ENCODE peak calls at places on chromosomes 4 and X, in seven cellular contexts. V is IMR-90, T is trophoblast cell, Q is H9, M is neuronal stem cell, H is mesendoderm, Y is H1. A is an unnamed sample.

GRCh38 chr4:23857353-23857752 is 32.5 kb downstream of the PPARGC1A start:
- DNase-seq in Y (no peak), Q (no peak), M (no peak), T (no peak), H (no peak), V (peak), A (peak)

GRCh38 chrX:46754450-46755075 is 4.4 kb downstream of the SLC9A7 start:
- DNase-seq in M (no peak), V (no peak), H (no peak), Q (peak), Y (no peak), T (peak), A (no peak)

GRCh38 chrX:47179221-47179927 is 14.3 kb upstream of the UBA1 start:
- DNase-seq in V (no peak), Y (no peak), M (no peak), H (no peak), T (no peak), Q (no peak), A (no peak)

GRCh38 chr4:92969650-92970370 is 666.0 kb downstream of the GRID2 start:
- DNase-seq in Q (no peak), H (peak), Y (no peak), V (peak), M (no peak), T (peak), A (peak)

GRCh38 chr4:68175562-68176155 is 46.0 kb upstream of the TMPRSS11F start:
- DNase-seq in T (peak), Y (no peak), H (peak), M (peak), V (peak), Q (peak), A (peak)

GRCh38 chr4:101420661-101421060 is 73.3 kb upstream of the PPP3CA start:
- DNase-seq in M (no peak), T (peak), Q (no peak), Y (no peak), H (no peak), V (peak), A (peak)

GRCh38 chrX:53300157-53300556 is 18.8 kb upstream of the IQSEC2 start:
- DNase-seq in Y (no peak), Q (no peak), V (no peak), T (no peak), H (no peak), M (no peak), A (no peak)

GRCh38 chrX:100263650-100264049 is 146.4 kb downstream of the PCDH19 start:
- DNase-seq in H (no peak), V (no peak), T (no peak), Q (no peak), Y (no peak), M (no peak), A (no peak)

GRCh38 chrX:29388509-29388908 is 801.3 kb downstream of the IL1RAPL1 start:
- DNase-seq in H (no peak), V (no peak), Q (no peak), M (no peak), Y (no peak), T (no peak), A (no peak)

GRCh38 chrX:114797494-114797893 is 213.6 kb downstream of the HTR2C start:
- DNase-seq in T (no peak), Y (no peak), M (no peak), V (no peak), H (no peak), Q (no peak), A (no peak)

GRCh38 chr4:156829194-156829593 is 142.4 kb downstream of the PDGFC start:
- DNase-seq in V (peak), Y (no peak), T (peak), Q (no peak), M (no peak), H (no peak), A (no peak)

GRCh38 chr4:20249333-20249732 is 2.4 kb upstream of the SLIT2 start:
- DNase-seq in T (peak), Q (no peak), V (peak), Y (no peak), M (no peak), H (peak), A (peak)

GRCh38 chr4:151165205-151166000 is 66.0 kb downstream of the RPS3A start:
- DNase-seq in H (no peak), Y (no peak), V (no peak), T (no peak), Q (no peak), M (no peak), A (no peak)

GRCh38 chrX:43808231-43808630 is 74.0 kb downstream of the MAOB start:
- DNase-seq in Q (no peak), V (no peak), Y (no peak), T (no peak), M (no peak), H (no peak), A (no peak)

GRCh38 chr4:56648245-56649151 is 32.6 kb downstream of the HOPX start:
- DNase-seq in H (no peak), V (no peak), Y (no peak), Q (no peak), M (no peak), T (no peak), A (no peak)

GRCh38 chr4:185576918-185577591 is 41.7 kb upstream of the PDLIM3 start:
- DNase-seq in Y (no peak), V (peak), M (no peak), T (no peak), H (no peak), Q (no peak), A (peak)

GRCh38 chr4:15344041-15344440 is 83.8 kb upstream of the C1QTNF7 start:
- DNase-seq in M (no peak), T (peak), Y (no peak), Q (no peak), V (peak), H (peak), A (peak)

GRCh38 chr4:11505225-11505971 is 76.7 kb upstream of the HS3ST1 start:
- DNase-seq in H (no peak), Q (no peak), T (peak), Y (no peak), V (no peak), M (no peak), A (no peak)

GRCh38 chr4:26719954-26720552 is 136.2 kb downstream of the TBC1D19 start:
- DNase-seq in T (peak), Y (no peak), Q (no peak), M (no peak), H (peak), V (peak), A (peak)

GRCh38 chr4:75722417-75722816 is 2.0 kb upstream of the USO1 start:
- DNase-seq in Q (no peak), Y (no peak), H (no peak), V (no peak), T (no peak), M (no peak), A (no peak)

GRCh38 chr4:128350449-128351045 is 62.9 kb upstream of the PGRMC2 start:
- DNase-seq in M (no peak), Q (peak), V (no peak), T (no peak), Y (peak), H (no peak), A (no peak)

GRCh38 chrX:47878198-47878597 is 41.5 kb downstream of the ZNF81 start:
- DNase-seq in T (no peak), V (no peak), Y (no peak), Q (no peak), H (no peak), M (no peak), A (no peak)

GRCh38 chr4:19693949-19694597 is 557.6 kb upstream of the SLIT2 start:
- DNase-seq in Q (peak), Y (no peak), M (no peak), T (no peak), H (peak), V (no peak), A (no peak)

GRCh38 chr4:77849278-77849965 is 13.2 kb upstream of the MRPL1 start:
- DNase-seq in Y (no peak), T (no peak), V (no peak), M (no peak), Q (no peak), H (no peak), A (no peak)
- H2BK5ac ChIP-seq in Y (no peak), T (no peak), V (no peak), M (no peak), Q (no peak), H (no peak), A (no peak)

GRCh38 chrX:132393090-132393884 is 95.6 kb downstream of the MBNL3 start:
- DNase-seq in H (no peak), Y (no peak), V (no peak), T (peak), Q (no peak), M (no peak), A (no peak)

GRCh38 chrX:132393992-132394391 is 94.8 kb downstream of the MBNL3 start:
- DNase-seq in Q (no peak), M (no peak), Y (no peak), H (no peak), V (no peak), T (peak), A (no peak)

GRCh38 chrX:132390817-132391216 is 98.0 kb downstream of the MBNL3 start:
- DNase-seq in Y (no peak), H (no peak), T (no peak), Q (no peak), M (no peak), V (no peak), A (no peak)

GRCh38 chrX:132388371-132388770 is 100.5 kb downstream of the MBNL3 start:
- DNase-seq in M (no peak), T (no peak), Q (no peak), V (no peak), Y (no peak), H (no peak), A (no peak)

GRCh38 chrX:132389480-132389879 is 99.4 kb downstream of the MBNL3 start:
- DNase-seq in H (no peak), Q (no peak), V (no peak), M (no peak), T (no peak), Y (no peak), A (no peak)
- H2BK5ac ChIP-seq in H (no peak), Q (no peak), V (no peak), M (no peak), T (no peak), Y (no peak), A (no peak)

DNA sequence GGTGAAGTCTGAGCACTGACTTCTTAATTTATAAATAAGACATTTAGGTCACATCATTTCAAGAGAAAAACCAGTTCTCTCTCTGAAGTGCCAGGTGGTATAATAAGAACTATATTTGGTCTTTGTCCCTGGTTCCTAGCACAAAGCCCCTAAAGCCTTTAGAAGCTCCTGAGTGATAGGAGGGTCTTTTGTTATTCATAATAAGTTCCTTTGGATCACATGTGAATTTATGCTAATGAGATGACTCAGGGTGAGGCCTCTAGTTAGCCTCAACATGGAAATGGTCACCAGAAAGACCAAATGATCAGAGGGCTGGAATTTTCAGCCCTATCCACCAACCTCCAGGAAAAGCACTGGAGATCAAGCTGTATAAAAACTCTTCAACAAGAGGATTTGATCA is 68.2 kb upstream of the BLTP1 start:
- DNase-seq in M (no peak), Q (no peak), H (peak), V (no peak), T (no peak), Y (no peak), A (no peak)
- H2BK5ac ChIP-seq in M (no peak), Q (no peak), H (no peak), V (no peak), T (no peak), Y (no peak), A (no peak)

GRCh38 chr4:2600878-2601277 is 64.4 kb downstream of the FAM193A start:
- DNase-seq in V (no peak), M (no peak), Y (no peak), T (no peak), H (no peak), Q (no peak), A (no peak)
- H2BK5ac ChIP-seq in V (no peak), M (no peak), Y (no peak), T (no peak), H (no peak), Q (no peak), A (no peak)

GRCh38 chr4:179615704-179616103 is 2173.5 kb upstream of the AGA start:
- DNase-seq in Y (no peak), Q (no peak), V (no peak), M (no peak), H (no peak), T (no peak), A (no peak)
- H2BK5ac ChIP-seq in Y (no peak), Q (no peak), V (no peak), M (no peak), H (no peak), T (no peak), A (no peak)

GRCh38 chr4:123558865-123559264 is 162.3 kb downstream of the SPRY1 start:
- DNase-seq in H (no peak), T (no peak), Y (no peak), M (no peak), V (no peak), Q (no peak), A (no peak)
- H2BK5ac ChIP-seq in H (no peak), T (no peak), Y (no peak), M (no peak), V (no peak), Q (no peak), A (peak)

GRCh38 chr4:106299977-106300376 is 16.0 kb downstream of the TBCK start:
- DNase-seq in Q (no peak), M (no peak), H (no peak), Y (no peak), T (no peak), V (no peak), A (no peak)
- H2BK5ac ChIP-seq in Q (no peak), M (no peak), H (no peak), Y (no peak), T (no peak), V (no peak), A (no peak)

GRCh38 chr4:153576443-153576774 is 107.7 kb upstream of the TLR2 start:
- DNase-seq in H (no peak), Y (no peak), T (no peak), V (no peak), Q (no peak), M (no peak), A (no peak)
- H2BK5ac ChIP-seq in H (no peak), Y (no peak), T (no peak), V (no peak), Q (no peak), M (no peak), A (no peak)

DNA sequence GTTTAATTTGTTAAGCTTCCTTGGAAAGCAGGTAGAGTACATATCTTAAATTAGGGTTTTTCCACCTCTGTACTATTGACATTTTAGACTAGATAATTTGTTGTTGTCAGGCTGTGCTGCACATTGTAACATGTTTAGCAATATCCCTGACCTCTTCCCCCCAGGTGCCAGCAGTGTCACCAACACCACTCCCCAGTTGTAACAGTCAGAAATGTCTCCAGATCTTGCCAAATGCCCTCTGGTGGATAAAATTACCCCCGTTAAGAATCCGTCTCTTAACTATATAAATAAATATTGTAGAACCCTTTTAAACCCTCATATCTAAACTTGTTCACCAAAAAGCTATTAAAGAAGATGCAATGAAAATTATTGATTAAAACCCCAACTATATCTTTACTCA is 161.5 kb downstream of the ARHGAP6 start:
- DNase-seq in T (no peak), H (no peak), Y (no peak), V (no peak), Q (no peak), M (no peak), A (no peak)
- H2BK5ac ChIP-seq in T (no peak), H (no peak), Y (no peak), V (no peak), Q (no peak), M (no peak), A (no peak)

GRCh38 chr4:85570388-85570787 is 95.4 kb downstream of the ARHGAP24 start:
- DNase-seq in Y (no peak), T (no peak), H (no peak), V (no peak), M (no peak), Q (no peak), A (no peak)
- H2BK5ac ChIP-seq in Y (no peak), T (no peak), H (no peak), V (no peak), M (no peak), Q (no peak), A (no peak)

A was measured in mesenchymal stem cell.